ENCODE peak calls at places on chromosomes 5 and 9, in nine cellular contexts. One of them, this sample, is unnamed.

GRCh38 chr9:95157491-95158151 is 159.9 kb downstream of the FANCC start:
- DNase-seq in GM23338: no peak
- DNase-seq in mammary epithelial cell: peak
- DNase-seq in NCI-H1105 treated with DMSO at 0.1 percent for 48 hours: peak
- DNase-seq in H9: no peak
- DNase-seq in A172: no peak
- DNase-seq in EH: peak
- DNase-seq in activated CD8-positive, alpha-beta memory T cell treated with anti-CD3 and anti-CD28 coated beads for 1 hour: no peak
- DNase-seq in frontal cortex: no peak
- DNase-seq in this sample: peak

GRCh38 chr5:146301666-146302065 is 37.0 kb upstream of the POU4F3 start:
- DNase-seq in GM23338: no peak
- DNase-seq in mammary epithelial cell: no peak
- DNase-seq in NCI-H1105 treated with DMSO at 0.1 percent for 48 hours: no peak
- DNase-seq in H9: no peak
- DNase-seq in A172: no peak
- DNase-seq in EH: peak
- DNase-seq in activated CD8-positive, alpha-beta memory T cell treated with anti-CD3 and anti-CD28 coated beads for 1 hour: no peak
- DNase-seq in frontal cortex: no peak
- DNase-seq in this sample: no peak

GRCh38 chr5:76657683-76658311 is 34.6 kb upstream of the F2RL2 start:
- DNase-seq in GM23338: peak
- DNase-seq in mammary epithelial cell: no peak
- DNase-seq in NCI-H1105 treated with DMSO at 0.1 percent for 48 hours: no peak
- DNase-seq in H9: no peak
- DNase-seq in A172: no peak
- DNase-seq in EH: no peak
- DNase-seq in activated CD8-positive, alpha-beta memory T cell treated with anti-CD3 and anti-CD28 coated beads for 1 hour: no peak
- DNase-seq in frontal cortex: no peak
- DNase-seq in this sample: no peak

GRCh38 chr9:32742296-32742695 is 41.0 kb upstream of the TMEM215 start:
- DNase-seq in GM23338: no peak
- DNase-seq in mammary epithelial cell: peak
- DNase-seq in NCI-H1105 treated with DMSO at 0.1 percent for 48 hours: no peak
- DNase-seq in H9: no peak
- DNase-seq in A172: peak
- DNase-seq in EH: peak
- DNase-seq in activated CD8-positive, alpha-beta memory T cell treated with anti-CD3 and anti-CD28 coated beads for 1 hour: no peak
- DNase-seq in frontal cortex: no peak
- DNase-seq in this sample: no peak

GRCh38 chr5:148384389-148384756 is 615 bp downstream of the FBXO38 start:
- DNase-seq in GM23338: peak
- DNase-seq in mammary epithelial cell: peak
- DNase-seq in NCI-H1105 treated with DMSO at 0.1 percent for 48 hours: no peak
- DNase-seq in H9: no peak
- DNase-seq in A172: peak
- DNase-seq in EH: no peak
- DNase-seq in activated CD8-positive, alpha-beta memory T cell treated with anti-CD3 and anti-CD28 coated beads for 1 hour: no peak
- DNase-seq in frontal cortex: no peak
- DNase-seq in this sample: no peak

GRCh38 chr9:134328841-134329575 is 2.8 kb downstream of the RXRA start:
- DNase-seq in GM23338: no peak
- DNase-seq in mammary epithelial cell: peak
- DNase-seq in NCI-H1105 treated with DMSO at 0.1 percent for 48 hours: no peak
- DNase-seq in H9: no peak
- DNase-seq in A172: no peak
- DNase-seq in EH: peak
- DNase-seq in activated CD8-positive, alpha-beta memory T cell treated with anti-CD3 and anti-CD28 coated beads for 1 hour: no peak
- DNase-seq in frontal cortex: no peak
- DNase-seq in this sample: no peak

GRCh38 chr9:14146201-14146890 is 167.6 kb downstream of the NFIB start:
- DNase-seq in GM23338: no peak
- DNase-seq in mammary epithelial cell: no peak
- DNase-seq in NCI-H1105 treated with DMSO at 0.1 percent for 48 hours: no peak
- DNase-seq in H9: no peak
- DNase-seq in A172: no peak
- DNase-seq in EH: no peak
- DNase-seq in activated CD8-positive, alpha-beta memory T cell treated with anti-CD3 and anti-CD28 coated beads for 1 hour: no peak
- DNase-seq in frontal cortex: no peak
- DNase-seq in this sample: no peak

GRCh38 chr5:32531885-32532520 is 53.4 kb upstream of the SUB1 start:
- DNase-seq in GM23338: peak
- DNase-seq in mammary epithelial cell: peak
- DNase-seq in NCI-H1105 treated with DMSO at 0.1 percent for 48 hours: no peak
- DNase-seq in H9: peak
- DNase-seq in A172: peak
- DNase-seq in EH: peak
- DNase-seq in activated CD8-positive, alpha-beta memory T cell treated with anti-CD3 and anti-CD28 coated beads for 1 hour: no peak
- DNase-seq in frontal cortex: no peak
- DNase-seq in this sample: peak

GRCh38 chr9:134371731-134372130 is 45.5 kb downstream of the RXRA start:
- DNase-seq in GM23338: no peak
- DNase-seq in mammary epithelial cell: peak
- DNase-seq in NCI-H1105 treated with DMSO at 0.1 percent for 48 hours: no peak
- DNase-seq in H9: no peak
- DNase-seq in A172: no peak
- DNase-seq in EH: no peak
- DNase-seq in activated CD8-positive, alpha-beta memory T cell treated with anti-CD3 and anti-CD28 coated beads for 1 hour: no peak
- DNase-seq in frontal cortex: peak
- DNase-seq in this sample: no peak

GRCh38 chr5:61489574-61489973 is 157.5 kb downstream of the ZSWIM6 start:
- DNase-seq in GM23338: no peak
- DNase-seq in mammary epithelial cell: no peak
- DNase-seq in NCI-H1105 treated with DMSO at 0.1 percent for 48 hours: no peak
- DNase-seq in H9: no peak
- DNase-seq in A172: no peak
- DNase-seq in EH: no peak
- DNase-seq in activated CD8-positive, alpha-beta memory T cell treated with anti-CD3 and anti-CD28 coated beads for 1 hour: no peak
- DNase-seq in frontal cortex: no peak
- DNase-seq in this sample: no peak

GRCh38 chr9:130138791-130139190 is 33.4 kb upstream of the NCS1 start:
- DNase-seq in GM23338: no peak
- DNase-seq in mammary epithelial cell: peak
- DNase-seq in NCI-H1105 treated with DMSO at 0.1 percent for 48 hours: no peak
- DNase-seq in H9: no peak
- DNase-seq in A172: peak
- DNase-seq in EH: peak
- DNase-seq in activated CD8-positive, alpha-beta memory T cell treated with anti-CD3 and anti-CD28 coated beads for 1 hour: no peak
- DNase-seq in frontal cortex: peak
- DNase-seq in this sample: peak

GRCh38 chr5:176796970-176797369 is 13.4 kb upstream of the UNC5A start:
- DNase-seq in GM23338: no peak
- DNase-seq in mammary epithelial cell: no peak
- DNase-seq in NCI-H1105 treated with DMSO at 0.1 percent for 48 hours: no peak
- DNase-seq in H9: no peak
- DNase-seq in A172: no peak
- DNase-seq in EH: no peak
- DNase-seq in activated CD8-positive, alpha-beta memory T cell treated with anti-CD3 and anti-CD28 coated beads for 1 hour: no peak
- DNase-seq in frontal cortex: no peak
- DNase-seq in this sample: no peak

GRCh38 chr9:134130503-134131375 is 5.1 kb upstream of the WDR5 start:
- DNase-seq in GM23338: peak
- DNase-seq in mammary epithelial cell: no peak
- DNase-seq in NCI-H1105 treated with DMSO at 0.1 percent for 48 hours: peak
- DNase-seq in H9: peak
- DNase-seq in A172: peak
- DNase-seq in EH: no peak
- DNase-seq in activated CD8-positive, alpha-beta memory T cell treated with anti-CD3 and anti-CD28 coated beads for 1 hour: no peak
- DNase-seq in frontal cortex: no peak
- DNase-seq in this sample: no peak

GRCh38 chr5:139967353-139967752 is 75.7 kb downstream of the NRG2 start:
- DNase-seq in GM23338: no peak
- DNase-seq in mammary epithelial cell: no peak
- DNase-seq in NCI-H1105 treated with DMSO at 0.1 percent for 48 hours: no peak
- DNase-seq in H9: no peak
- DNase-seq in A172: no peak
- DNase-seq in EH: no peak
- DNase-seq in activated CD8-positive, alpha-beta memory T cell treated with anti-CD3 and anti-CD28 coated beads for 1 hour: no peak
- DNase-seq in frontal cortex: no peak
- DNase-seq in this sample: no peak

GRCh38 chr5:123180178-123180577 is 91.1 kb downstream of the PRDM6 start:
- DNase-seq in GM23338: no peak
- DNase-seq in mammary epithelial cell: no peak
- DNase-seq in NCI-H1105 treated with DMSO at 0.1 percent for 48 hours: no peak
- DNase-seq in H9: no peak
- DNase-seq in A172: no peak
- DNase-seq in EH: no peak
- DNase-seq in activated CD8-positive, alpha-beta memory T cell treated with anti-CD3 and anti-CD28 coated beads for 1 hour: no peak
- DNase-seq in frontal cortex: no peak
- DNase-seq in this sample: no peak

GRCh38 chr9:113993838-113994540 is 84.1 kb downstream of the AMBP start:
- DNase-seq in GM23338: no peak
- DNase-seq in mammary epithelial cell: peak
- DNase-seq in NCI-H1105 treated with DMSO at 0.1 percent for 48 hours: peak
- DNase-seq in H9: no peak
- DNase-seq in A172: peak
- DNase-seq in EH: no peak
- DNase-seq in activated CD8-positive, alpha-beta memory T cell treated with anti-CD3 and anti-CD28 coated beads for 1 hour: no peak
- DNase-seq in frontal cortex: peak
- DNase-seq in this sample: no peak

GRCh38 chr5:26416911-26417310 is 621.5 kb downstream of the CDH9 start:
- DNase-seq in GM23338: no peak
- DNase-seq in mammary epithelial cell: no peak
- DNase-seq in NCI-H1105 treated with DMSO at 0.1 percent for 48 hours: no peak
- DNase-seq in H9: no peak
- DNase-seq in A172: no peak
- DNase-seq in EH: no peak
- DNase-seq in activated CD8-positive, alpha-beta memory T cell treated with anti-CD3 and anti-CD28 coated beads for 1 hour: no peak
- DNase-seq in frontal cortex: no peak
- DNase-seq in this sample: no peak

GRCh38 chr5:59790399-59791130 is 103.0 kb downstream of the PDE4D start:
- DNase-seq in GM23338: no peak
- DNase-seq in mammary epithelial cell: no peak
- DNase-seq in NCI-H1105 treated with DMSO at 0.1 percent for 48 hours: no peak
- DNase-seq in H9: no peak
- DNase-seq in A172: peak
- DNase-seq in EH: peak
- DNase-seq in activated CD8-positive, alpha-beta memory T cell treated with anti-CD3 and anti-CD28 coated beads for 1 hour: no peak
- DNase-seq in frontal cortex: no peak
- DNase-seq in this sample: no peak

GRCh38 chr9:88737876-88738275 is 202.9 kb downstream of the NXNL2 start:
- DNase-seq in GM23338: no peak
- DNase-seq in mammary epithelial cell: no peak
- DNase-seq in NCI-H1105 treated with DMSO at 0.1 percent for 48 hours: no peak
- DNase-seq in H9: no peak
- DNase-seq in A172: no peak
- DNase-seq in EH: no peak
- DNase-seq in activated CD8-positive, alpha-beta memory T cell treated with anti-CD3 and anti-CD28 coated beads for 1 hour: no peak
- DNase-seq in frontal cortex: no peak
- DNase-seq in this sample: no peak

GRCh38 chr5:131209506-131210191 is 38.9 kb downstream of the LYRM7 start:
- DNase-seq in GM23338: peak
- DNase-seq in mammary epithelial cell: no peak
- DNase-seq in NCI-H1105 treated with DMSO at 0.1 percent for 48 hours: no peak
- DNase-seq in H9: no peak
- DNase-seq in A172: no peak
- DNase-seq in EH: no peak
- DNase-seq in activated CD8-positive, alpha-beta memory T cell treated with anti-CD3 and anti-CD28 coated beads for 1 hour: peak
- DNase-seq in frontal cortex: no peak
- DNase-seq in this sample: no peak

GRCh38 chr5:139104577-139105271 is 93.4 kb downstream of the SIL1 start:
- DNase-seq in GM23338: no peak
- DNase-seq in mammary epithelial cell: peak
- DNase-seq in NCI-H1105 treated with DMSO at 0.1 percent for 48 hours: no peak
- DNase-seq in H9: peak
- DNase-seq in A172: no peak
- DNase-seq in EH: peak
- DNase-seq in activated CD8-positive, alpha-beta memory T cell treated with anti-CD3 and anti-CD28 coated beads for 1 hour: no peak
- DNase-seq in frontal cortex: peak
- DNase-seq in this sample: peak

GRCh38 chr5:370311-370958 is 48.9 kb downstream of the AHRR start:
- DNase-seq in GM23338: no peak
- DNase-seq in mammary epithelial cell: no peak
- DNase-seq in NCI-H1105 treated with DMSO at 0.1 percent for 48 hours: no peak
- DNase-seq in H9: peak
- DNase-seq in A172: no peak
- DNase-seq in EH: no peak
- DNase-seq in activated CD8-positive, alpha-beta memory T cell treated with anti-CD3 and anti-CD28 coated beads for 1 hour: no peak
- DNase-seq in frontal cortex: no peak
- DNase-seq in this sample: no peak

GRCh38 chr5:172642511-172642910 is 1.4 kb downstream of the NEURL1B start:
- DNase-seq in GM23338: no peak
- DNase-seq in mammary epithelial cell: no peak
- DNase-seq in NCI-H1105 treated with DMSO at 0.1 percent for 48 hours: no peak
- DNase-seq in H9: no peak
- DNase-seq in A172: no peak
- DNase-seq in EH: peak
- DNase-seq in activated CD8-positive, alpha-beta memory T cell treated with anti-CD3 and anti-CD28 coated beads for 1 hour: no peak
- DNase-seq in frontal cortex: no peak
- DNase-seq in this sample: no peak

GRCh38 chr5:134131165-134131564 is 16.7 kb downstream of the TCF7 start:
- DNase-seq in GM23338: no peak
- DNase-seq in mammary epithelial cell: no peak
- DNase-seq in NCI-H1105 treated with DMSO at 0.1 percent for 48 hours: no peak
- DNase-seq in H9: no peak
- DNase-seq in A172: no peak
- DNase-seq in EH: no peak
- DNase-seq in activated CD8-positive, alpha-beta memory T cell treated with anti-CD3 and anti-CD28 coated beads for 1 hour: no peak
- DNase-seq in frontal cortex: no peak
- DNase-seq in this sample: no peak

GRCh38 chr5:116137544-116138378 is 52.9 kb downstream of the COMMD10 start:
- DNase-seq in GM23338: peak
- DNase-seq in mammary epithelial cell: peak
- DNase-seq in NCI-H1105 treated with DMSO at 0.1 percent for 48 hours: peak
- DNase-seq in H9: no peak
- DNase-seq in A172: peak
- DNase-seq in EH: peak
- DNase-seq in activated CD8-positive, alpha-beta memory T cell treated with anti-CD3 and anti-CD28 coated beads for 1 hour: no peak
- DNase-seq in frontal cortex: peak
- DNase-seq in this sample: peak

GRCh38 chr5:158431369-158432029 is 572.6 kb upstream of the CLINT1 start:
- DNase-seq in GM23338: no peak
- DNase-seq in mammary epithelial cell: peak
- DNase-seq in NCI-H1105 treated with DMSO at 0.1 percent for 48 hours: no peak
- DNase-seq in H9: no peak
- DNase-seq in A172: no peak
- DNase-seq in EH: no peak
- DNase-seq in activated CD8-positive, alpha-beta memory T cell treated with anti-CD3 and anti-CD28 coated beads for 1 hour: no peak
- DNase-seq in frontal cortex: no peak
- DNase-seq in this sample: no peak

GRCh38 chr5:151739939-151740335 is 18.5 kb downstream of the ATOX1 start:
- DNase-seq in GM23338: peak
- DNase-seq in mammary epithelial cell: peak
- DNase-seq in NCI-H1105 treated with DMSO at 0.1 percent for 48 hours: no peak
- DNase-seq in H9: no peak
- DNase-seq in A172: peak
- DNase-seq in EH: peak
- DNase-seq in activated CD8-positive, alpha-beta memory T cell treated with anti-CD3 and anti-CD28 coated beads for 1 hour: no peak
- DNase-seq in frontal cortex: no peak
- DNase-seq in this sample: peak

GRCh38 chr9:133986774-133987454 is 5.2 kb downstream of the VAV2 start:
- DNase-seq in GM23338: no peak
- DNase-seq in mammary epithelial cell: no peak
- DNase-seq in NCI-H1105 treated with DMSO at 0.1 percent for 48 hours: no peak
- DNase-seq in H9: no peak
- DNase-seq in A172: no peak
- DNase-seq in EH: no peak
- DNase-seq in activated CD8-positive, alpha-beta memory T cell treated with anti-CD3 and anti-CD28 coated beads for 1 hour: no peak
- DNase-seq in frontal cortex: no peak
- DNase-seq in this sample: no peak

GRCh38 chr9:126704157-126704941 is 90.6 kb downstream of the LMX1B start:
- DNase-seq in GM23338: no peak
- DNase-seq in mammary epithelial cell: peak
- DNase-seq in NCI-H1105 treated with DMSO at 0.1 percent for 48 hours: no peak
- DNase-seq in H9: peak
- DNase-seq in A172: peak
- DNase-seq in EH: peak
- DNase-seq in activated CD8-positive, alpha-beta memory T cell treated with anti-CD3 and anti-CD28 coated beads for 1 hour: no peak
- DNase-seq in frontal cortex: peak
- DNase-seq in this sample: peak

GRCh38 chr5:111857633-111858032 is 100.6 kb upstream of the NREP start:
- DNase-seq in GM23338: no peak
- DNase-seq in mammary epithelial cell: no peak
- DNase-seq in NCI-H1105 treated with DMSO at 0.1 percent for 48 hours: no peak
- DNase-seq in H9: no peak
- DNase-seq in A172: no peak
- DNase-seq in EH: peak
- DNase-seq in activated CD8-positive, alpha-beta memory T cell treated with anti-CD3 and anti-CD28 coated beads for 1 hour: no peak
- DNase-seq in frontal cortex: no peak
- DNase-seq in this sample: peak

GRCh38 chr9:83060557-83060956 is 2.4 kb downstream of the RASEF start:
- DNase-seq in GM23338: no peak
- DNase-seq in mammary epithelial cell: peak
- DNase-seq in NCI-H1105 treated with DMSO at 0.1 percent for 48 hours: peak
- DNase-seq in H9: no peak
- DNase-seq in A172: no peak
- DNase-seq in EH: no peak
- DNase-seq in activated CD8-positive, alpha-beta memory T cell treated with anti-CD3 and anti-CD28 coated beads for 1 hour: no peak
- DNase-seq in frontal cortex: no peak
- DNase-seq in this sample: no peak